ENCODE peak calls at places on chromosomes 16 and 17, in four cellular contexts. One of them, this sample, is unnamed.
A peak's percentile ranks its signal among the peaks of the same experiment; 100 is the strongest.

GRCh38 chr17:16449121-16449570 is 33.8 kb downstream of the TRPV2 start:
- DNase-seq in H1: no peak
- DNase-seq in HCT116: no peak
- DNase-seq in K562: no peak
- DNase-seq in this sample: no peak

GRCh38 chr17:55852734-55853133 is 101.9 kb downstream of the PCTP start:
- DNase-seq in K562: no peak
- DNase-seq in HCT116: no peak
- DNase-seq in H1: no peak
- DNase-seq in this sample: no peak

GRCh38 chr17:66748578-66748977 is 86.3 kb upstream of the CACNG5 start:
- DNase-seq in HCT116: no peak
- DNase-seq in K562: no peak
- DNase-seq in H1: no peak
- DNase-seq in this sample: no peak

GRCh38 chr16:27311449-27311831 is 2.3 kb upstream of the IL4R start:
- DNase-seq in K562: no peak
- DNase-seq in HCT116: no peak
- DNase-seq in H1: no peak
- DNase-seq in this sample: no peak

GRCh38 chr17:6137716-6138502 is 67.7 kb downstream of the WSCD1 start:
- DNase-seq in H1: no peak
- DNase-seq in HCT116: no peak
- DNase-seq in K562: no peak
- DNase-seq in this sample: no peak

GRCh38 chr17:5785343-5785742 is 201.0 kb upstream of the NLRP1 start:
- DNase-seq in K562: no peak
- DNase-seq in H1: no peak
- DNase-seq in HCT116: no peak
- DNase-seq in this sample: no peak

GRCh38 chr17:17782425-17783120 is 54.2 kb downstream of the SREBF1 start:
- DNase-seq in K562: peak; percentile 38
- DNase-seq in H1: peak; percentile 77
- DNase-seq in HCT116: no peak
- DNase-seq in this sample: no peak

GRCh38 chr16:89257281-89257731 is 39.8 kb downstream of the ZNF778 start:
- DNase-seq in K562: no peak
- DNase-seq in HCT116: no peak
- DNase-seq in H1: peak; percentile 67
- DNase-seq in this sample: no peak

GRCh38 chr16:11049396-11050059 is 105.2 kb downstream of the CLEC16A start:
- DNase-seq in H1: no peak
- DNase-seq in HCT116: no peak
- DNase-seq in K562: no peak
- DNase-seq in this sample: peak; percentile 27

GRCh38 chr17:50363217-50364060 is 9.5 kb downstream of the MRPL27 start:
- DNase-seq in H1: peak; percentile 86
- DNase-seq in K562: no peak
- DNase-seq in HCT116: no peak
- DNase-seq in this sample: peak; percentile 46

GRCh38 chr17:16676645-16677044 is 13.4 kb upstream of the CCDC144A start:
- DNase-seq in H1: no peak
- DNase-seq in HCT116: no peak
- DNase-seq in K562: no peak
- DNase-seq in this sample: no peak

GRCh38 chr17:50337956-50338355 is 8.0 kb upstream of the XYLT2 start:
- DNase-seq in HCT116: no peak
- DNase-seq in H1: no peak
- DNase-seq in K562: peak; percentile 59
- DNase-seq in this sample: no peak

GRCh38 chr16:12341966-12342365 is 365.4 kb downstream of the SNX29 start:
- DNase-seq in K562: no peak
- DNase-seq in H1: no peak
- DNase-seq in HCT116: no peak
- DNase-seq in this sample: no peak

GRCh38 chr17:16215002-16215272 is 397 bp downstream of the NCOR1 start:
- DNase-seq in H1: no peak
- DNase-seq in HCT116: no peak
- DNase-seq in K562: peak; percentile 43
- DNase-seq in this sample: peak; percentile 31

GRCh38 chr16:73212431-73212830 is 164.5 kb upstream of the ZFHX3 start:
- DNase-seq in H1: no peak
- DNase-seq in K562: no peak
- DNase-seq in HCT116: no peak
- DNase-seq in this sample: no peak

GRCh38 chr16:73213761-73214480 is 166.0 kb upstream of the ZFHX3 start:
- DNase-seq in H1: no peak
- DNase-seq in HCT116: no peak
- DNase-seq in K562: no peak
- DNase-seq in this sample: no peak

GRCh38 chr16:73215482-73216377 is 167.8 kb upstream of the ZFHX3 start:
- DNase-seq in H1: no peak
- DNase-seq in K562: no peak
- DNase-seq in HCT116: no peak
- DNase-seq in this sample: no peak

GRCh38 chr16:73216932-73217331 is 169.0 kb upstream of the ZFHX3 start:
- DNase-seq in K562: no peak
- DNase-seq in HCT116: no peak
- DNase-seq in H1: no peak
- DNase-seq in this sample: no peak

GRCh38 chr16:73214825-73215481 is 167.0 kb upstream of the ZFHX3 start:
- DNase-seq in HCT116: no peak
- DNase-seq in H1: no peak
- DNase-seq in K562: no peak
- DNase-seq in this sample: no peak
- TF ChIP-seq FOSL1 in HCT116: no peak
- TF ChIP-seq FOSL1 in H1: no peak
- TF ChIP-seq FOSL1 in K562: no peak
- TF ChIP-seq FOSL1 in this sample: no peak

GRCh38 chr17:34762078-34762477 is 182.7 kb downstream of the TMEM132E start:
- DNase-seq in HCT116: no peak
- DNase-seq in H1: no peak
- DNase-seq in K562: no peak
- DNase-seq in this sample: no peak
- H3K27ac ChIP-seq in HCT116: no peak overlapping the region
- H3K27ac ChIP-seq in H1: no peak overlapping the region
- H3K27ac ChIP-seq in K562: no peak overlapping the region
- H3K27ac ChIP-seq in this sample: no peak overlapping the region

DNA sequence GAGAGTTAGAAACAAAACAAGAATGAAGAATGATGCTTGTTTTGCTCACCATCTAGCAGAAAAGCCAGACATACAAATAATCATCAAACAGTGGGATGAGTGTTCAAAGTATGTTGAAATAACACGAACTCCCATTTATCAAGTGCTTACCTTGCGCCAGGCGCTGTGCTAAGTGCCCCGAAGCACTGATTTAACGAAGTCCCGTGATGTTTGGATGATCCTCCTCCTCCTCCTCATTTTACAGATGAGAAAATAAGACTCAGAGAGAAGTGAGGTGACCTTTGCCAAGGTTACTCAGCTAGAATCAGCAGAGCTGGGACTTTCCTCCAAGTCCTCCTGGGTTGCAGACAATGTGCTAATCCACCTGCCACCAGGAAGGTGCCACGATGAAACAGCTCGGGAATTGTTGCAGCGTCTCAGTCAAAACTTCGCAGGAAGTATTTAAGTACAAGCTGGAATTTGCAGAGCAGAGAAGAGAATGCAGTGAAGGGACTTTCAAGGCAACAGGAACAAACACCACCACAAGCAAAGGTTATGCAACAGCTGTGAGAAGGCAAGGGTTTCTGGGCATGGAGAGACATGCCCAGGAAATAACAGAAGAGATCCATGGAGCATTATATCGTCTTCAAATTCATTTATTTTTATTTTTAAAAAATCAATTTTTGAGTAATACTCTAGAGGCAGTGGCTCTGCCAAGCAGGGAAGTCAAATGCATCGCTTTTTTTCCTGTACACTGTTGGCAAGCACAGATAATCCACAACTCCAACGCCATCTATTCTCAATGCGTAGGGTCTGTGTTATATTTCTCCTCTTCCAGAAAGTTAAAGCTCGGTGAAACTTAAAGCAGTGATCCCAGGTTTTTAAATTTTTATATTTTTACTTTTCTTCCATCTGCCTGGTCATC is 11.1 kb downstream of the PRCD start:
- DNase-seq in H1: no peak
- DNase-seq in K562: no peak
- DNase-seq in HCT116: no peak
- DNase-seq in this sample: peak; percentile 87
- TF ChIP-seq FOSL1 in H1: no peak
- TF ChIP-seq FOSL1 in K562: no peak
- TF ChIP-seq FOSL1 in HCT116: no peak
- TF ChIP-seq FOSL1 in this sample: no peak

GRCh38 chr17:45306094-45306493 is 10.7 kb downstream of the MAP3K14 start:
- DNase-seq in K562: no peak
- DNase-seq in HCT116: no peak
- DNase-seq in H1: no peak
- DNase-seq in this sample: no peak

GRCh38 chr17:45300060-45300751 is 16.6 kb downstream of the MAP3K14 start:
- DNase-seq in HCT116: no peak
- DNase-seq in H1: no peak
- DNase-seq in K562: no peak
- DNase-seq in this sample: no peak

GRCh38 chr17:45301674-45302073 is 15.1 kb downstream of the MAP3K14 start:
- DNase-seq in H1: no peak
- DNase-seq in K562: no peak
- DNase-seq in HCT116: no peak
- DNase-seq in this sample: no peak

GRCh38 chr17:45305532-45306087 is 11.2 kb downstream of the MAP3K14 start:
- DNase-seq in HCT116: no peak
- DNase-seq in K562: no peak
- DNase-seq in H1: no peak
- DNase-seq in this sample: no peak

GRCh38 chr17:45302649-45303173 is 14.1 kb downstream of the MAP3K14 start:
- DNase-seq in HCT116: no peak
- DNase-seq in K562: no peak
- DNase-seq in H1: no peak
- DNase-seq in this sample: no peak
- H3K27ac ChIP-seq in HCT116: peak overlapping the region; percentile 16
- H3K27ac ChIP-seq in K562: no peak overlapping the region
- H3K27ac ChIP-seq in H1: no peak overlapping the region
- H3K27ac ChIP-seq in this sample: no peak overlapping the region